ENCODE peak calls at places on chromosomes 2 and 18, in four cellular contexts. B, A, Y and K are unnamed samples.

GRCh38 chr18:42635378-42636048 is 480.0 kb downstream of the RIT2 start:
- DNase-seq in B (no peak), A (peak; percentile 32), Y (no peak), K (no peak)

GRCh38 chr2:174066871-174067270 is 101.7 kb upstream of the SP3 start:
- DNase-seq in B (no peak), A (no peak), Y (no peak), K (no peak)

GRCh38 chr2:98761267-98761781 is 30.4 kb upstream of the MGAT4A start:
- DNase-seq in B (peak; percentile 38), A (no peak), Y (no peak), K (no peak)

GRCh38 chr2:186551323-186552050 is 38.4 kb upstream of the ITGAV start:
- DNase-seq in B (no peak), A (no peak), Y (no peak), K (no peak)

GRCh38 chr2:102010767-102011351 is 19.1 kb downstream of the IL1R2 start:
- DNase-seq in B (no peak), A (no peak), Y (no peak), K (no peak)

GRCh38 chr2:55923091-55923977 is at the start of gene EFEMP1:
- DNase-seq in B (no peak), A (peak; percentile 80), Y (no peak), K (no peak)

GRCh38 chr18:13359195-13359594 is 140.6 kb downstream of the LDLRAD4 start:
- DNase-seq in B (no peak), A (no peak), Y (no peak), K (no peak)

GRCh38 chr18:9614401-9615279 is at the start of gene PPP4R1:
- DNase-seq in B (peak; percentile 45), A (peak; percentile 86), Y (peak; percentile 42), K (no peak)

GRCh38 chr18:44740000-44740399 is 59.3 kb downstream of the SETBP1 start:
- DNase-seq in B (no peak), A (no peak), Y (no peak), K (no peak)

GRCh38 chr2:20210462-20210861 is 14.5 kb downstream of the SDC1 start:
- DNase-seq in B (no peak), A (no peak), Y (no peak), K (no peak)

GRCh38 chr18:48308027-48308635 is 101.1 kb downstream of the ZBTB7C start:
- DNase-seq in B (no peak), A (peak; percentile 49), Y (no peak), K (no peak)